ENCODE peak calls at places on chromosomes 13 and 19, in nine cellular contexts. One of them, this sample, is unnamed.

GRCh38 chr13:24700539-24700938 is 20.3 kb downstream of the ATP12A start:
- DNase-seq in neural progenitor cell: no peak
- DNase-seq in left colon: no peak
- DNase-seq in HTR-8/SVneo: no peak
- DNase-seq in AG09319: no peak
- DNase-seq in amniotic stem cell: no peak
- DNase-seq in CD8-positive, alpha-beta T cell: no peak
- DNase-seq in head of caudate nucleus: no peak
- DNase-seq in AG08396: no peak
- DNase-seq in this sample: no peak

GRCh38 chr19:2551172-2551863 is 75.4 kb downstream of the GADD45B start:
- DNase-seq in neural progenitor cell: no peak
- DNase-seq in left colon: no peak
- DNase-seq in HTR-8/SVneo: no peak
- DNase-seq in AG09319: no peak
- DNase-seq in amniotic stem cell: no peak
- DNase-seq in CD8-positive, alpha-beta T cell: no peak
- DNase-seq in head of caudate nucleus: no peak
- DNase-seq in AG08396: no peak
- DNase-seq in this sample: no peak

GRCh38 chr13:94596575-94596971 is 621 bp upstream of the TGDS start:
- DNase-seq in neural progenitor cell: no peak
- DNase-seq in left colon: peak
- DNase-seq in HTR-8/SVneo: no peak
- DNase-seq in AG09319: no peak
- DNase-seq in amniotic stem cell: no peak
- DNase-seq in CD8-positive, alpha-beta T cell: no peak
- DNase-seq in head of caudate nucleus: no peak
- DNase-seq in AG08396: no peak
- DNase-seq in this sample: no peak

GRCh38 chr13:93559718-93560117 is 333.1 kb downstream of the GPC6 start:
- DNase-seq in neural progenitor cell: no peak
- DNase-seq in left colon: no peak
- DNase-seq in HTR-8/SVneo: peak
- DNase-seq in AG09319: no peak
- DNase-seq in amniotic stem cell: no peak
- DNase-seq in CD8-positive, alpha-beta T cell: no peak
- DNase-seq in head of caudate nucleus: no peak
- DNase-seq in AG08396: peak
- DNase-seq in this sample: peak

GRCh38 chr19:45716314-45717130 is 14.2 kb downstream of the FBXO46 start:
- DNase-seq in neural progenitor cell: peak
- DNase-seq in left colon: no peak
- DNase-seq in HTR-8/SVneo: no peak
- DNase-seq in AG09319: no peak
- DNase-seq in amniotic stem cell: no peak
- DNase-seq in CD8-positive, alpha-beta T cell: peak
- DNase-seq in head of caudate nucleus: peak
- DNase-seq in AG08396: peak
- DNase-seq in this sample: no peak

GRCh38 chr19:49390978-49391304 is 2.9 kb downstream of the KASH5 start:
- DNase-seq in neural progenitor cell: no peak
- DNase-seq in left colon: no peak
- DNase-seq in HTR-8/SVneo: no peak
- DNase-seq in AG09319: no peak
- DNase-seq in amniotic stem cell: no peak
- DNase-seq in CD8-positive, alpha-beta T cell: no peak
- DNase-seq in head of caudate nucleus: no peak
- DNase-seq in AG08396: no peak
- DNase-seq in this sample: no peak

GRCh38 chr13:113538689-113539058 is 45.9 kb upstream of the TFDP1 start:
- DNase-seq in neural progenitor cell: no peak
- DNase-seq in left colon: no peak
- DNase-seq in HTR-8/SVneo: no peak
- DNase-seq in AG09319: no peak
- DNase-seq in amniotic stem cell: no peak
- DNase-seq in CD8-positive, alpha-beta T cell: no peak
- DNase-seq in head of caudate nucleus: no peak
- DNase-seq in AG08396: no peak
- DNase-seq in this sample: no peak

GRCh38 chr13:107678075-107678689 is 537.2 kb downstream of the LIG4 start:
- DNase-seq in neural progenitor cell: peak
- DNase-seq in left colon: no peak
- DNase-seq in HTR-8/SVneo: peak
- DNase-seq in AG09319: no peak
- DNase-seq in amniotic stem cell: no peak
- DNase-seq in CD8-positive, alpha-beta T cell: no peak
- DNase-seq in head of caudate nucleus: no peak
- DNase-seq in AG08396: peak
- DNase-seq in this sample: peak

GRCh38 chr19:5152767-5153532 is 184.0 kb downstream of the KDM4B start:
- DNase-seq in neural progenitor cell: no peak
- DNase-seq in left colon: no peak
- DNase-seq in HTR-8/SVneo: no peak
- DNase-seq in AG09319: no peak
- DNase-seq in amniotic stem cell: no peak
- DNase-seq in CD8-positive, alpha-beta T cell: no peak
- DNase-seq in head of caudate nucleus: no peak
- DNase-seq in AG08396: no peak
- DNase-seq in this sample: no peak

GRCh38 chr19:50998686-50999085 is 2.7 kb downstream of the KLK8 start:
- DNase-seq in neural progenitor cell: no peak
- DNase-seq in left colon: no peak
- DNase-seq in HTR-8/SVneo: no peak
- DNase-seq in AG09319: no peak
- DNase-seq in amniotic stem cell: no peak
- DNase-seq in CD8-positive, alpha-beta T cell: no peak
- DNase-seq in head of caudate nucleus: no peak
- DNase-seq in AG08396: no peak
- DNase-seq in this sample: no peak

GRCh38 chr19:2561221-2561620 is 85.3 kb downstream of the GADD45B start:
- DNase-seq in neural progenitor cell: no peak
- DNase-seq in left colon: no peak
- DNase-seq in HTR-8/SVneo: no peak
- DNase-seq in AG09319: no peak
- DNase-seq in amniotic stem cell: no peak
- DNase-seq in CD8-positive, alpha-beta T cell: no peak
- DNase-seq in head of caudate nucleus: no peak
- DNase-seq in AG08396: no peak
- DNase-seq in this sample: no peak

GRCh38 chr19:35262101-35262761 is 6.5 kb upstream of the USF2 start:
- DNase-seq in neural progenitor cell: no peak
- DNase-seq in left colon: peak
- DNase-seq in HTR-8/SVneo: no peak
- DNase-seq in AG09319: no peak
- DNase-seq in amniotic stem cell: no peak
- DNase-seq in CD8-positive, alpha-beta T cell: no peak
- DNase-seq in head of caudate nucleus: no peak
- DNase-seq in AG08396: no peak
- DNase-seq in this sample: peak

This sample was measured in H54.